ENCODE peak calls at places on chromosomes 3 and 15, in four cellular contexts. A is NCI-H1436 treated with DMSO at 0.1 percent for 48 hours, M is EL, I is HFF-Myc. P is an unnamed sample.

GRCh38 chr15:50146661-50147060 is 27.6 kb upstream of the ATP8B4 start:
- DNase-seq in A (no peak), M (no peak), I (no peak), P (no peak)

GRCh38 chr3:126487151-126487771 is 11.6 kb upstream of the ZXDC start:
- DNase-seq in A (no peak), M (peak; percentile 48), I (no peak), P (no peak)

GRCh38 chr3:13401149-13401548 is 19.0 kb downstream of the NUP210 start:
- DNase-seq in A (no peak), M (no peak), I (no peak), P (no peak)

GRCh38 chr3:186220365-186220764 is 111.5 kb upstream of the ETV5 start:
- DNase-seq in A (no peak), M (peak; percentile 16), I (no peak), P (no peak)

GRCh38 chr3:185400340-185400667 is 37.4 kb downstream of the MAP3K13 start:
- DNase-seq in A (no peak), M (peak; percentile 14), I (no peak), P (no peak)

GRCh38 chr3:23079976-23080375 is 123.2 kb upstream of the UBE2E2 start:
- DNase-seq in A (no peak), M (peak; percentile 22), I (no peak), P (no peak)

GRCh38 chr15:57820119-57820518 is 113.6 kb downstream of the POLR2M start:
- DNase-seq in A (no peak), M (peak; percentile 75), I (peak; percentile 14), P (no peak)

GRCh38 chr3:155891341-155891740 is 20.9 kb downstream of the GMPS start:
- DNase-seq in A (no peak), M (peak; percentile 14), I (no peak), P (no peak)

GRCh38 chr3:17070560-17070959 is 185.8 kb downstream of the PLCL2 start:
- DNase-seq in A (no peak), M (peak; percentile 50), I (peak; percentile 59), P (no peak)

P was measured in BJ.